ENCODE peak calls at places on chromosomes 6 and 20, in nine cellular contexts. One of them, this sample, is unnamed.

GRCh38 chr20:43911066-43911465 is 3.6 kb upstream of the TOX2 start:
- DNase-seq in cardiac fibroblast: peak
- DNase-seq in HCT116: peak
- DNase-seq in neural progenitor cell: no peak
- DNase-seq in iris pigment epithelial cell: peak
- DNase-seq in heart right ventricle: no peak
- DNase-seq in COR-L47: no peak
- DNase-seq in anterior cingulate cortex: no peak
- DNase-seq in stimulated activated CD8-positive, alpha-beta memory T cell treated with anti-CD3 and anti-CD28 coated beads, Interleukin-2, amount 100 ng/mL, for 1 hour: no peak
- DNase-seq in this sample: peak

GRCh38 chr6:47358440-47359225 is 48.9 kb upstream of the TNFRSF21 start:
- DNase-seq in cardiac fibroblast: no peak
- DNase-seq in HCT116: no peak
- DNase-seq in neural progenitor cell: no peak
- DNase-seq in iris pigment epithelial cell: no peak
- DNase-seq in heart right ventricle: no peak
- DNase-seq in COR-L47: no peak
- DNase-seq in anterior cingulate cortex: no peak
- DNase-seq in stimulated activated CD8-positive, alpha-beta memory T cell treated with anti-CD3 and anti-CD28 coated beads, Interleukin-2, amount 100 ng/mL, for 1 hour: no peak
- DNase-seq in this sample: no peak

GRCh38 chr20:44765647-44766367 is 20.1 kb downstream of the KCNK15 start:
- DNase-seq in cardiac fibroblast: no peak
- DNase-seq in HCT116: peak
- DNase-seq in neural progenitor cell: no peak
- DNase-seq in iris pigment epithelial cell: no peak
- DNase-seq in heart right ventricle: no peak
- DNase-seq in COR-L47: no peak
- DNase-seq in anterior cingulate cortex: no peak
- DNase-seq in stimulated activated CD8-positive, alpha-beta memory T cell treated with anti-CD3 and anti-CD28 coated beads, Interleukin-2, amount 100 ng/mL, for 1 hour: no peak
- DNase-seq in this sample: no peak

GRCh38 chr6:3109755-3110154 is 8.8 kb upstream of the BPHL start:
- DNase-seq in cardiac fibroblast: no peak
- DNase-seq in HCT116: no peak
- DNase-seq in neural progenitor cell: no peak
- DNase-seq in iris pigment epithelial cell: no peak
- DNase-seq in heart right ventricle: no peak
- DNase-seq in COR-L47: no peak
- DNase-seq in anterior cingulate cortex: no peak
- DNase-seq in stimulated activated CD8-positive, alpha-beta memory T cell treated with anti-CD3 and anti-CD28 coated beads, Interleukin-2, amount 100 ng/mL, for 1 hour: no peak
- DNase-seq in this sample: no peak

GRCh38 chr20:64256282-64256947 is 867 bp downstream of the PCMTD2 start:
- DNase-seq in cardiac fibroblast: no peak
- DNase-seq in HCT116: no peak
- DNase-seq in neural progenitor cell: peak
- DNase-seq in iris pigment epithelial cell: no peak
- DNase-seq in heart right ventricle: no peak
- DNase-seq in COR-L47: no peak
- DNase-seq in anterior cingulate cortex: no peak
- DNase-seq in stimulated activated CD8-positive, alpha-beta memory T cell treated with anti-CD3 and anti-CD28 coated beads, Interleukin-2, amount 100 ng/mL, for 1 hour: no peak
- DNase-seq in this sample: peak

GRCh38 chr6:132410840-132411239 is 9.6 kb upstream of the MOXD1 start:
- DNase-seq in cardiac fibroblast: no peak
- DNase-seq in HCT116: no peak
- DNase-seq in neural progenitor cell: no peak
- DNase-seq in iris pigment epithelial cell: no peak
- DNase-seq in heart right ventricle: no peak
- DNase-seq in COR-L47: no peak
- DNase-seq in anterior cingulate cortex: no peak
- DNase-seq in stimulated activated CD8-positive, alpha-beta memory T cell treated with anti-CD3 and anti-CD28 coated beads, Interleukin-2, amount 100 ng/mL, for 1 hour: no peak
- DNase-seq in this sample: no peak

GRCh38 chr6:132491303-132491702 is 21.6 kb downstream of the STX7 start:
- DNase-seq in cardiac fibroblast: peak
- DNase-seq in HCT116: no peak
- DNase-seq in neural progenitor cell: no peak
- DNase-seq in iris pigment epithelial cell: peak
- DNase-seq in heart right ventricle: no peak
- DNase-seq in COR-L47: no peak
- DNase-seq in anterior cingulate cortex: no peak
- DNase-seq in stimulated activated CD8-positive, alpha-beta memory T cell treated with anti-CD3 and anti-CD28 coated beads, Interleukin-2, amount 100 ng/mL, for 1 hour: no peak
- DNase-seq in this sample: peak

GRCh38 chr20:40606660-40607059 is 82.4 kb downstream of the MAFB start:
- DNase-seq in cardiac fibroblast: no peak
- DNase-seq in HCT116: no peak
- DNase-seq in neural progenitor cell: peak
- DNase-seq in iris pigment epithelial cell: no peak
- DNase-seq in heart right ventricle: no peak
- DNase-seq in COR-L47: no peak
- DNase-seq in anterior cingulate cortex: no peak
- DNase-seq in stimulated activated CD8-positive, alpha-beta memory T cell treated with anti-CD3 and anti-CD28 coated beads, Interleukin-2, amount 100 ng/mL, for 1 hour: no peak
- DNase-seq in this sample: no peak

GRCh38 chr20:25256226-25256859 is 8.5 kb downstream of the PYGB start:
- DNase-seq in cardiac fibroblast: peak
- DNase-seq in HCT116: no peak
- DNase-seq in neural progenitor cell: no peak
- DNase-seq in iris pigment epithelial cell: no peak
- DNase-seq in heart right ventricle: no peak
- DNase-seq in COR-L47: no peak
- DNase-seq in anterior cingulate cortex: no peak
- DNase-seq in stimulated activated CD8-positive, alpha-beta memory T cell treated with anti-CD3 and anti-CD28 coated beads, Interleukin-2, amount 100 ng/mL, for 1 hour: no peak
- DNase-seq in this sample: no peak

GRCh38 chr20:62753626-62754025 is 42.6 kb upstream of the MRGBP start:
- DNase-seq in cardiac fibroblast: no peak
- DNase-seq in HCT116: no peak
- DNase-seq in neural progenitor cell: no peak
- DNase-seq in iris pigment epithelial cell: no peak
- DNase-seq in heart right ventricle: peak
- DNase-seq in COR-L47: no peak
- DNase-seq in anterior cingulate cortex: no peak
- DNase-seq in stimulated activated CD8-positive, alpha-beta memory T cell treated with anti-CD3 and anti-CD28 coated beads, Interleukin-2, amount 100 ng/mL, for 1 hour: no peak
- DNase-seq in this sample: no peak